ENCODE peak calls at places on chromosome 20, in seven cellular contexts. B is AG09309, A is tibial nerve, T is pulmonary artery endothelial cell, F is endodermal cell, P is D341Med, N is cardiac septum. Q is an unnamed sample.

GRCh38 chr20:60752741-60753420 is 499.2 kb upstream of the CDH4 start:
- DNase-seq in P (no peak), F (no peak), T (no peak), A (peak; percentile 21), B (no peak), N (no peak), Q (no peak)

GRCh38 chr20:33169176-33169794 is 1.3 kb downstream of the BPIFA2 start:
- DNase-seq in A (no peak), N (no peak), B (no peak), F (peak; percentile 83), T (no peak), P (no peak), Q (no peak)

GRCh38 chr20:57280221-57280620 is 13.8 kb upstream of the BMP7 start:
- DNase-seq in F (no peak), T (no peak), A (no peak), P (no peak), N (no peak), B (no peak), Q (no peak)

GRCh38 chr20:49729780-49730179 is 16.1 kb upstream of the B4GALT5 start:
- DNase-seq in T (no peak), F (no peak), B (peak; percentile 96), N (no peak), P (no peak), A (no peak), Q (no peak)

GRCh38 chr20:8855315-8855714 is 213.6 kb upstream of the PLCB4 start:
- DNase-seq in N (no peak), P (no peak), T (no peak), B (peak; percentile 33), A (no peak), F (no peak), Q (peak; percentile 45)

GRCh38 chr20:13322621-13323020 is 101.5 kb downstream of the ISM1 start:
- DNase-seq in F (peak; percentile 84), P (no peak), B (no peak), N (no peak), A (no peak), T (no peak), Q (no peak)

GRCh38 chr20:10537850-10538480 is 102.9 kb downstream of the SLX4IP start:
- DNase-seq in B (no peak), A (no peak), P (no peak), N (no peak), F (no peak), T (no peak), Q (no peak)

GRCh38 chr20:1242530-1242929 is 16.7 kb downstream of the RAD21L1 start:
- DNase-seq in N (no peak), F (no peak), A (no peak), P (no peak), B (peak; percentile 59), T (peak; percentile 40), Q (no peak)

GRCh38 chr20:5195655-5196054 is 68.8 kb downstream of the CDS2 start:
- DNase-seq in P (no peak), A (no peak), F (no peak), N (no peak), T (no peak), B (no peak), Q (no peak)

GRCh38 chr20:6660441-6660840 is 107.0 kb upstream of the BMP2 start:
- DNase-seq in B (no peak), T (no peak), A (no peak), N (no peak), P (no peak), F (peak; percentile 77), Q (no peak)

GRCh38 chr20:51360451-51361230 is 181.9 kb downstream of the NFATC2 start:
- DNase-seq in T (peak; percentile 96), B (peak; percentile 98), F (no peak), A (no peak), N (no peak), P (no peak), Q (no peak)

GRCh38 chr20:6636209-6637159 is 131.0 kb upstream of the BMP2 start:
- DNase-seq in A (no peak), B (peak; percentile 40), P (peak; percentile 57), T (peak; percentile 48), F (peak; percentile 69), N (no peak), Q (peak; percentile 45)

GRCh38 chr20:14817121-14817520 is 479.7 kb upstream of the FLRT3 start:
- DNase-seq in N (no peak), F (no peak), B (no peak), P (no peak), T (no peak), A (no peak), Q (no peak)

GRCh38 chr20:25345721-25346120 is 44.9 kb downstream of the ABHD12 start:
- DNase-seq in A (no peak), F (no peak), P (no peak), B (no peak), T (no peak), N (no peak), Q (no peak)

GRCh38 chr20:36684747-36685146 is 38.8 kb upstream of the SLA2 start:
- DNase-seq in F (no peak), P (no peak), A (no peak), N (no peak), T (no peak), B (no peak), Q (no peak)

GRCh38 chr20:44054118-44054517 is 132.9 kb downstream of the JPH2 start:
- DNase-seq in A (no peak), P (no peak), B (no peak), T (no peak), N (no peak), F (peak; percentile 30), Q (no peak)

GRCh38 chr20:53077373-53078205 is 105.4 kb downstream of the TSHZ2 start:
- DNase-seq in F (no peak), T (no peak), P (no peak), B (no peak), A (no peak), N (no peak), Q (no peak)

GRCh38 chr20:4772132-4772531 is 50.4 kb downstream of the PRND start:
- DNase-seq in N (no peak), B (no peak), A (no peak), P (no peak), T (no peak), F (no peak), Q (no peak)

GRCh38 chr20:59662161-59662560 is 57.8 kb downstream of the PHACTR3 start:
- DNase-seq in F (no peak), A (no peak), P (no peak), N (no peak), T (no peak), B (no peak), Q (no peak)

GRCh38 chr20:10578607-10579006 is 95.2 kb downstream of the JAG1 start:
- DNase-seq in F (no peak), N (no peak), T (no peak), A (no peak), B (no peak), P (no peak), Q (no peak)